ENCODE peak calls at places on chromosomes 6 and 20, in eight cellular contexts. D is HT1080; E is stimulated activated CD4-positive, alpha-beta T cell treated with anti-CD3 and anti-CD28 coated beads, Interleukin-1b, Interleukin-23, amount 100 ng/mL, for 48 hours; T is progenitor cell of endocrine pancreas; S is amygdala; G is NCI-H1436; O is NCI-H1417; R is iPS-NIHi11. P is an unnamed sample.

GRCh38 chr6:15491255-15491985 is 171.4 kb downstream of the DTNBP1 start:
- DNase-seq in D (peak; percentile 46), E (peak; percentile 73), T (peak; percentile 31), S (peak; percentile 32), G (peak; percentile 48), O (peak; percentile 68), R (peak; percentile 62), P (peak; percentile 72)

GRCh38 chr6:25002326-25003066 is 66.7 kb upstream of the RIPOR2 start:
- DNase-seq in D (no peak), E (no peak), T (no peak), S (no peak), G (no peak), O (no peak), R (no peak), P (no peak)

GRCh38 chr20:2900845-2901592 is 27.7 kb downstream of the PTPRA start:
- DNase-seq in D (no peak), E (no peak), T (no peak), S (no peak), G (no peak), O (no peak), R (no peak), P (no peak)

GRCh38 chr6:67501738-67502137 is 1133.3 kb upstream of the ADGRB3 start:
- DNase-seq in D (peak; percentile 2), E (no peak), T (no peak), S (no peak), G (no peak), O (no peak), R (no peak), P (no peak)

GRCh38 chr20:37386505-37387201 is 40.7 kb downstream of the SRC start:
- DNase-seq in D (no peak), E (no peak), T (no peak), S (no peak), G (no peak), O (no peak), R (no peak), P (no peak)

GRCh38 chr6:112595201-112595600 is 248.1 kb downstream of the RFPL4B start:
- DNase-seq in D (no peak), E (no peak), T (no peak), S (no peak), G (no peak), O (no peak), R (no peak), P (no peak)

GRCh38 chr20:61850926-61851900 is 214.5 kb downstream of the TAF4 start:
- DNase-seq in D (no peak), E (no peak), T (no peak), S (no peak), G (no peak), O (no peak), R (no peak), P (no peak)

GRCh38 chr6:84728602-84729001 is 35.8 kb downstream of the TBX18 start:
- DNase-seq in D (peak; percentile 39), E (no peak), T (no peak), S (no peak), G (peak; percentile 5), O (peak; percentile 30), R (peak; percentile 37), P (no peak)

GRCh38 chr20:38724603-38725457 is 544 bp downstream of the SLC32A1 start:
- DNase-seq in D (no peak), E (no peak), T (no peak), S (no peak), G (peak; percentile 78), O (peak; percentile 77), R (peak; percentile 75), P (no peak)

GRCh38 chr6:155623450-155624178 is 168.0 kb upstream of the NOX3 start:
- DNase-seq in D (no peak), E (no peak), T (no peak), S (no peak), G (no peak), O (no peak), R (no peak), P (no peak)

GRCh38 chr20:20491110-20491783 is 123.3 kb downstream of the INSM1 start:
- DNase-seq in D (peak; percentile 8), E (peak; percentile 53), T (no peak), S (no peak), G (no peak), O (no peak), R (no peak), P (no peak)

GRCh38 chr6:145898376-145898775 is 65.8 kb downstream of the SHPRH start:
- DNase-seq in D (peak; percentile 84), E (no peak), T (no peak), S (no peak), G (no peak), O (no peak), R (peak; percentile 8), P (no peak)

GRCh38 chr6:35088281-35089215 is 52.6 kb downstream of the TCP11 start:
- DNase-seq in D (no peak), E (no peak), T (peak; percentile 6), S (no peak), G (no peak), O (no peak), R (peak; percentile 8), P (peak; percentile 12)

GRCh38 chr6:139145661-139146060 is 10.8 kb downstream of the HECA start:
- DNase-seq in D (no peak), E (no peak), T (no peak), S (no peak), G (no peak), O (no peak), R (no peak), P (no peak)

GRCh38 chr20:35541118-35541782 is 628 bp upstream of the ERGIC3 start:
- DNase-seq in D (no peak), E (no peak), T (no peak), S (no peak), G (no peak), O (peak; percentile 58), R (no peak), P (peak; percentile 21)

GRCh38 chr20:32457476-32457986 is 99.4 kb downstream of the ASXL1 start:
- DNase-seq in D (no peak), E (no peak), T (peak; percentile 95), S (peak; percentile 54), G (no peak), O (peak; percentile 92), R (peak; percentile 100), P (peak; percentile 93)

GRCh38 chr20:59143326-59143725 is 20.3 kb upstream of the ZNF831 start:
- DNase-seq in D (no peak), E (no peak), T (no peak), S (no peak), G (no peak), O (no peak), R (no peak), P (no peak)

GRCh38 chr6:121856296-121856695 is 420.9 kb downstream of the GJA1 start:
- DNase-seq in D (no peak), E (no peak), T (no peak), S (no peak), G (no peak), O (no peak), R (no peak), P (no peak)

GRCh38 chr6:12570461-12571030 is 146.0 kb upstream of the PHACTR1 start:
- DNase-seq in D (no peak), E (no peak), T (no peak), S (no peak), G (no peak), O (no peak), R (no peak), P (no peak)

P was measured in D341Med.